ENCODE peak calls at places on chromosomes 6 and 20, in seven cellular contexts. D is heart right ventricle; T is upper lobe of right lung; S is psoas muscle; R is uterus; F is ovary; I is CD8-positive, alpha-beta T cell. X is an unnamed sample. For H3K9me3, the result is how much of the 10 kb centered on the place peaks cover.

GRCh38 chr6:113047148-113047547 is 700.0 kb downstream of the RFPL4B start:
- DNase-seq in D (no peak), T (no peak), S (no peak), R (no peak), F (no peak), I (no peak), X (no peak)

GRCh38 chr20:50335105-50335504 is 144.5 kb downstream of the CEBPB start:
- DNase-seq in D (no peak), T (no peak), S (no peak), R (no peak), F (peak), I (no peak), X (no peak)

GRCh38 chr6:24666097-24666615 is 543 bp downstream of the TDP2 start:
- DNase-seq in D (peak), T (peak), S (peak), R (no peak), F (peak), I (peak), X (peak)

GRCh38 chr6:21754891-21755290 is 161.3 kb downstream of the SOX4 start:
- DNase-seq in D (no peak), T (no peak), S (no peak), R (no peak), F (no peak), I (no peak), X (no peak)

GRCh38 chr20:4154958-4155411 is 139.6 kb upstream of the RNF24 start:
- DNase-seq in D (no peak), T (peak), S (no peak), R (no peak), F (no peak), I (no peak), X (no peak)

GRCh38 chr20:37699202-37699601 is 5.4 kb downstream of the CTNNBL1 start:
- DNase-seq in D (no peak), T (no peak), S (no peak), R (no peak), F (no peak), I (no peak), X (no peak)

GRCh38 chr6:13953061-13953705 is 28.4 kb downstream of the RNF182 start:
- DNase-seq in D (no peak), T (no peak), S (no peak), R (no peak), F (no peak), I (no peak), X (no peak)

GRCh38 chr6:68144667-68145066 is 490.4 kb upstream of the ADGRB3 start:
- DNase-seq in D (no peak), T (no peak), S (no peak), R (no peak), F (no peak), I (no peak), X (no peak)

GRCh38 chr6:99019341-99019740 is 71.6 kb upstream of the FBXL4 start:
- DNase-seq in D (no peak), T (no peak), S (no peak), R (no peak), F (no peak), I (no peak), X (no peak)

GRCh38 chr6:31468316-31468715 is 29.6 kb upstream of the MICB start:
- DNase-seq in D (no peak), T (no peak), S (no peak), R (no peak), F (no peak), I (no peak), X (no peak)

GRCh38 chr6:104462811-104463599 is 396.7 kb downstream of the HACE1 start:
- DNase-seq in D (no peak), T (no peak), S (no peak), R (no peak), F (no peak), I (no peak), X (no peak)

GRCh38 chr6:46914279-46914810 is 7.4 kb downstream of the ADGRF5 start:
- DNase-seq in D (no peak), T (no peak), S (no peak), R (no peak), F (no peak), I (no peak), X (no peak)

GRCh38 chr20:3728876-3729275 is 3.6 kb upstream of the HSPA12B start:
- DNase-seq in D (no peak), T (peak), S (no peak), R (no peak), F (no peak), I (no peak), X (no peak)

GRCh38 chr6:167746377-167747151 is 80.1 kb upstream of the AFDN start:
- DNase-seq in D (no peak), T (no peak), S (no peak), R (peak), F (peak), I (no peak), X (peak)

GRCh38 chr6:21414065-21414464 is 179.5 kb upstream of the SOX4 start:
- DNase-seq in D (no peak), T (no peak), S (no peak), R (no peak), F (no peak), I (no peak), X (no peak)

GRCh38 chr6:164252952-164253351 is 838.4 kb downstream of the QKI start:
- DNase-seq in D (no peak), T (no peak), S (no peak), R (no peak), F (no peak), I (no peak), X (no peak)

GRCh38 chr6:7787137-7787575 is 61.3 kb downstream of the BMP6 start:
- DNase-seq in D (no peak), T (no peak), S (peak), R (peak), F (peak), I (no peak), X (no peak)

GRCh38 chr20:49705358-49705757 is 8.3 kb downstream of the B4GALT5 start:
- DNase-seq in D (no peak), T (no peak), S (no peak), R (no peak), F (no peak), I (no peak), X (no peak)

GRCh38 chr20:37347891-37348642 is 2.1 kb downstream of the SRC start:
- DNase-seq in D (no peak), T (peak), S (no peak), R (peak), F (peak), I (no peak), X (peak)

GRCh38 chr20:57425150-57426013 is 34.2 kb downstream of the RBM38 start:
- DNase-seq in D (no peak), T (no peak), S (no peak), R (no peak), F (no peak), I (no peak), X (no peak)

DNA sequence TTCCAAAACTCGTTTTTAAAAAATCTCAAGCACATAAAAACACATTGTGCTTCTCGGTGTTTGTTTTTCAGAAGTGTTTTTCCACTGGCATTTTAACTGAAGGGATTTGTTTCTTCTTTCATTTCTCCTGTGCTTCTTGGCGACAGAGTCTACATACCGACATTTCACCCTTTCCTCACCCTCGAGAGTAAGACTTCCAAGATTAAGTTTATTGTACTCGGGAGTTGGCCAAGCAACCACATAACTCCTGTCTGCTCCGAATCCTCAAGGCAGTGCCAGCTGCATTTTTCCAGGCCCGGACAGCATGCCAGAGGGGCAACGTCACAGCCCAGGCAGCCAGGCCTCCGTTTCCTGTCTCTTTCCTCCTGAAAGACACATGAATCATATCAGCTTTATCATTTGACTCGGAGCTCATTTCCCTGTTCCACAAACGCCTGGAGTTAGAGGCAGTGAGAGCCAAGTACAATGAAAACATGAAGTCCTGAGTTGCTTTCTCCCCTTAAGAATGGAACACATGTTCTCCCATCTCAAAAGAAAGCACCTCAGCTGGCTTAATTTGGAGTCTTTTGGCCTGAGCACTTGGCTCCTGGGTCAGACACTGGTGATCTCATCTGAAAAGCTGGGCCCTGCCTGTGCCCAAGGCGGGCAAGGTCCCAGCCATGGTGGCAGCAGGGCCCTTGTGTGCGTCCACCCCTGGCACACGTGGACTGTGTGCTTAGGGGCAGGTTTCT is 23.2 kb upstream of the FAM50B start:
- DNase-seq in D (peak), T (peak), S (peak), R (peak), F (peak), I (no peak), X (peak)
- H3K27ac ChIP-seq in D (peak), T (peak), S (peak), R (peak), F (peak), I (no peak), X (peak)

GRCh38 chr20:31239139-31239538 is 18.3 kb upstream of the DEFB115 start:
- DNase-seq in D (no peak), T (no peak), S (no peak), R (no peak), F (no peak), I (no peak), X (no peak)

GRCh38 chr20:31236953-31237352 is 20.5 kb upstream of the DEFB115 start:
- DNase-seq in D (no peak), T (no peak), S (no peak), R (no peak), F (no peak), I (no peak), X (no peak)

DNA sequence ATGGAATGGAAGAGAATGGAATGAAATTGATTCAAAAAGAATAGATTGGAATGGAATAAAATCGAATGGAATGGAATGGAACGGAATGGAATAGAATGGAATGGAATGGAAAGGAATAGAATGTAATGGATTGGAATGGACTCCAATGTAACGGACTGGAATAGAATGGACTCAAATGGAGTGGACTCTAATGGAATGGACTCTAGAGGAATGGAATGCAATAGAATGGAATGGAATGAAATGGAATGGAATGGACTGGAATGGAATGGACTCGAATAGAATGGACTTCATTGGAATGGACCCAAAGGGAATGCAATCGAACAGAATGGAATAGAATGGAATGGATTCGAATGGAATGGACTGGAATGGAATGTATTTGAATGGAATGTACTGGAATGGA is 19.7 kb upstream of the DEFB115 start:
- DNase-seq in D (no peak), T (no peak), S (no peak), R (no peak), F (no peak), I (no peak), X (no peak)
- H3K9me3 ChIP-seq in D (under half), T (under half), S (half or more), R (under half), F (under half), I (under half), X (under half)

GRCh38 chr6:52138284-52138683 is 47.9 kb upstream of the IL17A start:
- DNase-seq in D (no peak), T (no peak), S (no peak), R (no peak), F (no peak), I (no peak), X (no peak)
- H3K4me3 ChIP-seq in D (no peak), T (no peak), S (peak), R (no peak), F (no peak), I (no peak), X (no peak)

GRCh38 chr6:139744038-139744437 is 369.6 kb upstream of the CITED2 start:
- DNase-seq in D (no peak), T (no peak), S (no peak), R (no peak), F (no peak), I (no peak), X (no peak)
- H3K27ac ChIP-seq in D (no peak), T (no peak), S (peak), R (peak), F (no peak), I (no peak), X (no peak)

GRCh38 chr6:372336-372911 is 19.1 kb upstream of the IRF4 start:
- DNase-seq in D (no peak), T (no peak), S (no peak), R (no peak), F (peak), I (no peak), X (no peak)

GRCh38 chr6:373773-374724 is 17.5 kb upstream of the IRF4 start:
- DNase-seq in D (no peak), T (no peak), S (no peak), R (no peak), F (peak), I (no peak), X (no peak)

GRCh38 chr6:376823-377571 is 14.6 kb upstream of the IRF4 start:
- DNase-seq in D (no peak), T (no peak), S (no peak), R (no peak), F (peak), I (no peak), X (no peak)

GRCh38 chr6:373031-373430 is 18.5 kb upstream of the IRF4 start:
- DNase-seq in D (no peak), T (no peak), S (no peak), R (no peak), F (peak), I (no peak), X (peak)

GRCh38 chr6:374956-375355 is 16.6 kb upstream of the IRF4 start:
- DNase-seq in D (no peak), T (no peak), S (no peak), R (no peak), F (peak), I (no peak), X (no peak)
- H3K9me3 ChIP-seq in D (under half), T (under half), S (under half), R (under half), F (under half), I (under half), X (under half)

GRCh38 chr6:27138837-27139752 is 108.4 kb upstream of the PRSS16 start:
- DNase-seq in D (peak), T (peak), S (no peak), R (peak), F (peak), I (peak), X (peak)
- H3K4me3 ChIP-seq in D (peak), T (peak), S (peak), R (peak), F (peak), I (peak), X (peak)

DNA sequence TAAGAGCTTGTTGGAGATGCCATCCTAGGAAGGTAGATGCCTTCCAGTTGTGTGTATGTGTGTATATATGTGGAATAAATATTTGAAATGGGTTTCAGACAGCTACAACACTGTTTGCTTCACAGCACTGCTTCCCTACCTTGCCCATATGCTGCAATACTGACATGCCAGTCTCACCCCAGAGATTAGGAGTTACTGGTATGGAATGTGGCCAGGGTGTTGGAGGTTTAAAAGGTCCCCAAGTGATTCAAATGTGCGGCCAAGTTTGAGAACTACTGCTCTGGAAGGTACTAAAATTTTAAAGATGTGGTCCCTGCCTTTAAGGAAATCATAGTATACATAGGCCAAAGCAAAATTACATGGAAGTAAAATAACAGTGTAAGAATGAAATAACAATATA is 39.5 kb downstream of the BCKDHB start:
- DNase-seq in D (no peak), T (no peak), S (no peak), R (no peak), F (no peak), I (no peak), X (no peak)
- H3K27ac ChIP-seq in D (no peak), T (no peak), S (no peak), R (no peak), F (no peak), I (no peak), X (no peak)